ENCODE peak calls at places on chromosome 16, in six cellular contexts. K is cerebellar nuclear complex; O is AG08396; A is AG09309; J is AG09319; X is activated naive CD4-positive, alpha-beta T cell. B is an unnamed sample.
A peak's percentile ranks its signal among the peaks of the same experiment; 100 is the strongest.

GRCh38 chr16:48001306-48001885 is 154.4 kb downstream of the ABCC12 start:
- DNase-seq in K (peak; percentile 2), O (no peak), A (no peak), J (no peak), X (no peak), B (no peak)

GRCh38 chr16:14284930-14285541 is 213.9 kb downstream of the MRTFB start:
- DNase-seq in K (no peak), O (no peak), A (peak; percentile 23), J (peak; percentile 31), X (peak; percentile 62), B (no peak)

GRCh38 chr16:30010817-30011504 is at the start of gene DOC2A:
- DNase-seq in K (no peak), O (peak; percentile 53), A (no peak), J (no peak), X (peak; percentile 40), B (no peak)

GRCh38 chr16:67277294-67277998 is 1.9 kb upstream of the PLEKHG4 start:
- DNase-seq in K (no peak), O (peak; percentile 97), A (peak; percentile 98), J (peak; percentile 96), X (no peak), B (peak; percentile 91)

GRCh38 chr16:8962393-8963009 is 1.2 kb downstream of the USP7 start:
- DNase-seq in K (no peak), O (no peak), A (no peak), J (no peak), X (peak; percentile 31), B (no peak)

GRCh38 chr16:49593423-49594040 is 219.9 kb downstream of the C16orf78 start:
- DNase-seq in K (no peak), O (no peak), A (no peak), J (no peak), X (no peak), B (no peak)

GRCh38 chr16:67661101-67661661 is 421 bp downstream of the PARD6A start:
- DNase-seq in K (no peak), O (no peak), A (no peak), J (no peak), X (no peak), B (no peak)

GRCh38 chr16:11668590-11669379 is 530 bp downstream of the SNN start:
- DNase-seq in K (no peak), O (peak; percentile 56), A (no peak), J (no peak), X (peak; percentile 21), B (no peak)

B was measured in HFF-Myc.